ENCODE peak calls at places on chromosomes 1 and 21, in nine cellular contexts. B is EL, R is left lobe of liver, I is LoVo, K is hippocampal formation, D is adipocyte, O is Peyer's patch, U is fibroblast of gingiva, E is left ventricle myocardium superior. X is an unnamed sample.

GRCh38 chr21:38993561-38993960 is 187.8 kb downstream of the ETS2 start:
- DNase-seq in B (peak; percentile 93), R (no peak), I (peak; percentile 72), K (no peak), D (peak; percentile 93), O (no peak), U (peak; percentile 91), E (peak; percentile 51), X (no peak)

GRCh38 chr1:43659384-43659783 is 9.4 kb downstream of the KDM4A start:
- DNase-seq in B (no peak), R (no peak), I (no peak), K (no peak), D (no peak), O (peak; percentile 60), U (no peak), E (no peak), X (no peak)

GRCh38 chr1:113456967-113457366 is 66.7 kb downstream of the MAGI3 start:
- DNase-seq in B (peak; percentile 94), R (no peak), I (peak; percentile 86), K (no peak), D (peak; percentile 92), O (no peak), U (peak; percentile 91), E (no peak), X (no peak)

GRCh38 chr1:245356891-245357585 is 202.3 kb downstream of the KIF26B start:
- DNase-seq in B (no peak), R (no peak), I (no peak), K (no peak), D (no peak), O (no peak), U (no peak), E (no peak), X (no peak)

GRCh38 chr1:209355415-209355814 is 228.1 kb upstream of the CAMK1G start:
- DNase-seq in B (no peak), R (no peak), I (no peak), K (no peak), D (no peak), O (no peak), U (no peak), E (no peak), X (no peak)

GRCh38 chr1:202998836-202999750 is 8.1 kb upstream of the TMEM183A start:
- DNase-seq in B (peak; percentile 52), R (no peak), I (peak; percentile 57), K (no peak), D (peak; percentile 84), O (no peak), U (peak; percentile 24), E (no peak), X (no peak)

GRCh38 chr1:93575586-93576271 is 105.9 kb downstream of the BCAR3 start:
- DNase-seq in B (no peak), R (no peak), I (no peak), K (no peak), D (no peak), O (no peak), U (no peak), E (no peak), X (peak; percentile 9)

GRCh38 chr1:41503507-41504125 is 19.1 kb upstream of the EDN2 start:
- DNase-seq in B (no peak), R (no peak), I (no peak), K (no peak), D (peak; percentile 62), O (no peak), U (peak; percentile 63), E (no peak), X (no peak)

GRCh38 chr1:153324912-153325311 is 12.2 kb upstream of the PGLYRP3 start:
- DNase-seq in B (no peak), R (no peak), I (no peak), K (no peak), D (no peak), O (no peak), U (no peak), E (no peak), X (no peak)

GRCh38 chr1:99852648-99853047 is 2.5 kb downstream of the AGL start:
- DNase-seq in B (no peak), R (no peak), I (no peak), K (no peak), D (peak; percentile 39), O (no peak), U (no peak), E (no peak), X (no peak)

GRCh38 chr1:27427329-27427728 is 34.9 kb downstream of the GPR3 start:
- DNase-seq in B (no peak), R (no peak), I (no peak), K (no peak), D (no peak), O (no peak), U (no peak), E (no peak), X (no peak)

GRCh38 chr21:24955275-24955961 is 651.9 kb downstream of the MRPL39 start:
- DNase-seq in B (no peak), R (no peak), I (no peak), K (no peak), D (no peak), O (no peak), U (no peak), E (no peak), X (no peak)

GRCh38 chr1:153677718-153678518 is 570 bp upstream of the NPR1 start:
- DNase-seq in B (peak; percentile 45), R (peak; percentile 60), I (peak; percentile 28), K (no peak), D (peak; percentile 79), O (no peak), U (peak; percentile 37), E (peak; percentile 61), X (peak; percentile 49)

GRCh38 chr1:209805875-209806760 is at the start of gene IRF6:
- DNase-seq in B (peak; percentile 61), R (peak; percentile 95), I (peak; percentile 94), K (no peak), D (peak; percentile 88), O (peak; percentile 97), U (peak; percentile 36), E (peak; percentile 83), X (peak; percentile 75)

GRCh38 chr1:205324781-205325180 is 3.2 kb upstream of the NUAK2 start:
- DNase-seq in B (peak; percentile 73), R (no peak), I (no peak), K (no peak), D (no peak), O (no peak), U (no peak), E (no peak), X (no peak)

GRCh38 chr1:195530961-195531360 is 1077.3 kb downstream of the KCNT2 start:
- DNase-seq in B (peak; percentile 33), R (no peak), I (no peak), K (no peak), D (peak; percentile 38), O (no peak), U (no peak), E (no peak), X (no peak)

GRCh38 chr1:162265983-162266382 is 110.7 kb downstream of the SPATA46 start:
- DNase-seq in B (no peak), R (no peak), I (no peak), K (no peak), D (no peak), O (no peak), U (no peak), E (no peak), X (no peak)

GRCh38 chr1:105914403-105914802 is 1142.1 kb upstream of the PRMT6 start:
- DNase-seq in B (no peak), R (peak; percentile 50), I (no peak), K (no peak), D (no peak), O (no peak), U (no peak), E (no peak), X (no peak)

GRCh38 chr1:196440711-196441110 is 167.5 kb downstream of the KCNT2 start:
- DNase-seq in B (no peak), R (no peak), I (no peak), K (no peak), D (no peak), O (no peak), U (no peak), E (no peak), X (no peak)

GRCh38 chr1:12486401-12487005 is 131.5 kb downstream of the DHRS3 start:
- DNase-seq in B (peak; percentile 42), R (no peak), I (no peak), K (no peak), D (no peak), O (no peak), U (peak; percentile 77), E (peak; percentile 81), X (peak; percentile 75)

GRCh38 chr1:195794225-195794624 is 814.0 kb downstream of the KCNT2 start:
- DNase-seq in B (no peak), R (no peak), I (no peak), K (no peak), D (no peak), O (no peak), U (no peak), E (no peak), X (no peak)

GRCh38 chr21:35420658-35421057 is 371.6 kb upstream of the RUNX1 start:
- DNase-seq in B (no peak), R (no peak), I (no peak), K (no peak), D (no peak), O (no peak), U (no peak), E (no peak), X (no peak)

GRCh38 chr1:42777860-42778259 is 6.9 kb upstream of the TMEM269 start:
- DNase-seq in B (peak; percentile 45), R (no peak), I (no peak), K (no peak), D (peak; percentile 65), O (no peak), U (peak; percentile 25), E (no peak), X (no peak)

GRCh38 chr21:44862869-44863685 is 10.4 kb downstream of the PTTG1IP start:
- DNase-seq in B (no peak), R (no peak), I (no peak), K (no peak), D (no peak), O (peak; percentile 37), U (no peak), E (no peak), X (no peak)

GRCh38 chr1:156814571-156815260 is 1.9 kb downstream of the SH2D2A start:
- DNase-seq in B (peak; percentile 36), R (no peak), I (no peak), K (no peak), D (no peak), O (no peak), U (no peak), E (peak; percentile 33), X (no peak)

GRCh38 chr1:62011007-62011406 is 183.6 kb upstream of the L1TD1 start:
- DNase-seq in B (no peak), R (no peak), I (no peak), K (no peak), D (no peak), O (no peak), U (no peak), E (no peak), X (no peak)